ENCODE peak calls at places on chromosomes 13 and 19, in five cellular contexts. T, Z, D, K and O are unnamed samples.

GRCh38 chr19:14517446-14517839 is 754 bp downstream of the DNAJB1 start:
- DNase-seq in Z (no peak), D (no peak), K (no peak), T (no peak), O (no peak)

GRCh38 chr13:27035892-27036235 is 135.7 kb downstream of the USP12 start:
- DNase-seq in K (no peak), D (no peak), T (no peak), Z (no peak), O (peak; percentile 51)

GRCh38 chr13:27631156-27631555 is 9.5 kb downstream of the POLR1D start:
- DNase-seq in K (no peak), Z (no peak), D (no peak), T (no peak), O (no peak)

GRCh38 chr19:41925208-41926003 is 2.8 kb downstream of the ERFL start:
- DNase-seq in D (no peak), Z (no peak), K (no peak), T (no peak), O (no peak)

GRCh38 chr19:19026299-19026971 is 6.9 kb downstream of the SUGP2 start:
- DNase-seq in D (no peak), K (no peak), T (no peak), Z (no peak), O (no peak)

GRCh38 chr13:77930430-77930829 is 11.8 kb upstream of the EDNRB start:
- DNase-seq in T (no peak), Z (no peak), K (no peak), D (no peak), O (no peak)

GRCh38 chr19:1220452-1221037 is 15.0 kb downstream of the STK11 start:
- DNase-seq in K (no peak), Z (no peak), T (no peak), D (no peak), O (no peak)

GRCh38 chr19:45947926-45948325 is 25.7 kb downstream of the NOVA2 start:
- DNase-seq in Z (no peak), K (no peak), D (no peak), T (no peak), O (peak; percentile 79)

GRCh38 chr19:35935911-35936737 is at the start of gene LRFN3:
- DNase-seq in T (peak; percentile 74), Z (peak; percentile 60), D (no peak), K (peak; percentile 67), O (peak; percentile 77)

GRCh38 chr13:98838776-98839175 is 86.3 kb upstream of the SLC15A1 start:
- DNase-seq in T (no peak), K (no peak), Z (no peak), D (no peak), O (no peak)

GRCh38 chr19:48969276-48970138 is 4.4 kb downstream of the FTL start:
- DNase-seq in K (no peak), Z (no peak), D (no peak), T (no peak), O (peak; percentile 37)

GRCh38 chr13:77345150-77345780 is 18.4 kb upstream of the MYCBP2 start:
- DNase-seq in K (peak; percentile 37), Z (no peak), T (no peak), D (no peak), O (no peak)

GRCh38 chr13:75993823-75994222 is 357.7 kb downstream of the LMO7 start:
- DNase-seq in D (no peak), Z (no peak), T (no peak), K (no peak), O (no peak)

GRCh38 chr19:29013325-29013724 is 199.6 kb downstream of the UQCRFS1 start:
- DNase-seq in Z (no peak), D (no peak), T (no peak), K (no peak), O (no peak)

GRCh38 chr13:99342723-99343315 is 35.6 kb upstream of the GPR183 start:
- DNase-seq in K (no peak), Z (no peak), D (no peak), T (no peak), O (no peak)

GRCh38 chr13:110044521-110045200 is 258.3 kb upstream of the IRS2 start:
- DNase-seq in K (no peak), D (no peak), Z (no peak), T (no peak), O (no peak)

GRCh38 chr13:27667946-27668345 is 46.3 kb downstream of the POLR1D start:
- DNase-seq in T (no peak), Z (no peak), D (no peak), K (no peak), O (no peak)

GRCh38 chr13:88071371-88071770 is 400.2 kb downstream of the SLITRK5 start:
- DNase-seq in T (no peak), K (no peak), D (no peak), Z (no peak), O (no peak)

GRCh38 chr13:41543664-41544300 is 86.4 kb downstream of the RGCC start:
- DNase-seq in D (no peak), K (no peak), Z (no peak), T (no peak), O (no peak)

GRCh38 chr13:98851276-98851675 is 98.8 kb upstream of the SLC15A1 start:
- DNase-seq in K (no peak), D (no peak), T (no peak), Z (no peak), O (no peak)

GRCh38 chr13:57680609-57681008 is 49.1 kb downstream of the PCDH17 start:
- DNase-seq in Z (no peak), K (no peak), D (no peak), T (no peak), O (no peak)

GRCh38 chr13:35475131-35475959 is 1.1 kb downstream of the MAB21L1 start:
- DNase-seq in T (peak; percentile 43), D (no peak), Z (no peak), K (no peak), O (peak; percentile 54)

GRCh38 chr13:97107815-97108534 is 113.7 kb upstream of the OXGR1 start:
- DNase-seq in Z (no peak), T (no peak), D (no peak), K (no peak), O (no peak)

GRCh38 chr13:77207943-77208342 is 119.0 kb downstream of the MYCBP2 start:
- DNase-seq in D (no peak), Z (no peak), K (no peak), T (no peak), O (peak; percentile 53)

GRCh38 chr19:19343762-19344161 is 23.1 kb downstream of the MAU2 start:
- DNase-seq in T (no peak), D (no peak), Z (no peak), K (no peak), O (no peak)

GRCh38 chr19:46384396-46384795 is 29.0 kb downstream of the CCDC8 start:
- DNase-seq in T (peak; percentile 3), Z (no peak), K (no peak), D (no peak), O (no peak)

GRCh38 chr13:110485604-110486003 is 75.9 kb downstream of the RAB20 start:
- DNase-seq in D (no peak), T (no peak), K (no peak), Z (no peak), O (peak; percentile 13)

GRCh38 chr19:56720281-56720680 is 48.7 kb upstream of the ZNF835 start:
- DNase-seq in K (no peak), Z (no peak), D (no peak), T (no peak), O (peak; percentile 73)

GRCh38 chr13:78326608-78327007 is 276.7 kb downstream of the POU4F1 start:
- DNase-seq in T (no peak), Z (no peak), K (no peak), D (no peak), O (peak; percentile 15)

GRCh38 chr19:1748115-1748702 is 5.1 kb upstream of the ONECUT3 start:
- DNase-seq in T (peak; percentile 41), D (no peak), K (no peak), Z (no peak), O (no peak)

GRCh38 chr13:94169783-94170513 is 309.5 kb downstream of the DCT start:
- DNase-seq in K (no peak), T (no peak), Z (no peak), D (no peak), O (no peak)

GRCh38 chr19:32662186-32662585 is 12.8 kb downstream of the ANKRD27 start:
- DNase-seq in K (no peak), Z (no peak), T (no peak), D (no peak), O (peak; percentile 86)

GRCh38 chr19:41371541-41371940 is 4.8 kb upstream of the TMEM91 start:
- DNase-seq in Z (no peak), K (no peak), T (no peak), D (no peak), O (no peak)

GRCh38 chr19:48394331-48395169 is 1.1 kb downstream of the GRIN2D start:
- DNase-seq in K (no peak), T (no peak), Z (no peak), D (no peak), O (no peak)

GRCh38 chr13:45333973-45334922 is 6.7 kb downstream of the TPT1 start:
- DNase-seq in D (no peak), K (peak; percentile 47), Z (peak; percentile 47), T (peak; percentile 68), O (no peak)

GRCh38 chr19:42270346-42271044 is 1.4 kb downstream of the CIC start:
- DNase-seq in K (peak; percentile 70), Z (peak; percentile 59), D (no peak), T (peak; percentile 82), O (peak; percentile 81)

GRCh38 chr13:73258396-73258795 is 199.6 kb downstream of the KLF5 start:
- DNase-seq in T (no peak), Z (no peak), D (no peak), K (no peak), O (no peak)

GRCh38 chr19:8038815-8039214 is 13.7 kb upstream of the CCL25 start:
- DNase-seq in D (no peak), Z (no peak), T (no peak), K (no peak), O (no peak)

GRCh38 chr13:91184244-91184926 is 163.1 kb upstream of the MIR17HG start:
- DNase-seq in T (no peak), D (no peak), K (no peak), Z (no peak), O (peak; percentile 1)